ENCODE peak calls at places on chromosomes 16 and 17, in nine cellular contexts. One of them, this sample, is unnamed.

GRCh38 chr16:50160495-50161164 is 7.5 kb downstream of the TENT4B start:
- DNase-seq in tibial artery: no peak
- DNase-seq in AG04450: no peak
- DNase-seq in dorsolateral prefrontal cortex: no peak
- DNase-seq in AG10803: peak
- DNase-seq in DND-41: no peak
- DNase-seq in psoas muscle: no peak
- DNase-seq in cardiac muscle cell: no peak
- DNase-seq in fibroblast of mammary gland: peak
- DNase-seq in this sample: peak

GRCh38 chr17:37107406-37108083 is 158.8 kb downstream of the AATF start:
- DNase-seq in tibial artery: no peak
- DNase-seq in AG04450: no peak
- DNase-seq in dorsolateral prefrontal cortex: peak
- DNase-seq in AG10803: peak
- DNase-seq in DND-41: no peak
- DNase-seq in psoas muscle: peak
- DNase-seq in cardiac muscle cell: no peak
- DNase-seq in fibroblast of mammary gland: peak
- DNase-seq in this sample: peak

GRCh38 chr16:68401871-68402747 is 46.2 kb downstream of the SMPD3 start:
- DNase-seq in tibial artery: no peak
- DNase-seq in AG04450: no peak
- DNase-seq in dorsolateral prefrontal cortex: no peak
- DNase-seq in AG10803: peak
- DNase-seq in DND-41: no peak
- DNase-seq in psoas muscle: no peak
- DNase-seq in cardiac muscle cell: no peak
- DNase-seq in fibroblast of mammary gland: peak
- DNase-seq in this sample: peak

GRCh38 chr17:79852748-79853147 is 13.5 kb upstream of the CBX4 start:
- DNase-seq in tibial artery: no peak
- DNase-seq in AG04450: no peak
- DNase-seq in dorsolateral prefrontal cortex: no peak
- DNase-seq in AG10803: peak
- DNase-seq in DND-41: peak
- DNase-seq in psoas muscle: no peak
- DNase-seq in cardiac muscle cell: no peak
- DNase-seq in fibroblast of mammary gland: peak
- DNase-seq in this sample: peak

GRCh38 chr17:4426499-4427208 is 7.1 kb upstream of the SPNS3 start:
- DNase-seq in tibial artery: no peak
- DNase-seq in AG04450: no peak
- DNase-seq in dorsolateral prefrontal cortex: no peak
- DNase-seq in AG10803: no peak
- DNase-seq in DND-41: no peak
- DNase-seq in psoas muscle: no peak
- DNase-seq in cardiac muscle cell: no peak
- DNase-seq in fibroblast of mammary gland: no peak
- DNase-seq in this sample: no peak

GRCh38 chr17:35519442-35519841 is 18.0 kb downstream of the SLFN12L start:
- DNase-seq in tibial artery: no peak
- DNase-seq in AG04450: no peak
- DNase-seq in dorsolateral prefrontal cortex: no peak
- DNase-seq in AG10803: no peak
- DNase-seq in DND-41: no peak
- DNase-seq in psoas muscle: no peak
- DNase-seq in cardiac muscle cell: no peak
- DNase-seq in fibroblast of mammary gland: no peak
- DNase-seq in this sample: no peak

GRCh38 chr17:37089998-37090397 is 141.2 kb downstream of the AATF start:
- DNase-seq in tibial artery: no peak
- DNase-seq in AG04450: no peak
- DNase-seq in dorsolateral prefrontal cortex: no peak
- DNase-seq in AG10803: no peak
- DNase-seq in DND-41: peak
- DNase-seq in psoas muscle: no peak
- DNase-seq in cardiac muscle cell: no peak
- DNase-seq in fibroblast of mammary gland: no peak
- DNase-seq in this sample: no peak

GRCh38 chr17:28118362-28118761 is 75.9 kb downstream of the NLK start:
- DNase-seq in tibial artery: no peak
- DNase-seq in AG04450: no peak
- DNase-seq in dorsolateral prefrontal cortex: no peak
- DNase-seq in AG10803: no peak
- DNase-seq in DND-41: no peak
- DNase-seq in psoas muscle: no peak
- DNase-seq in cardiac muscle cell: no peak
- DNase-seq in fibroblast of mammary gland: no peak
- DNase-seq in this sample: no peak

GRCh38 chr17:38325221-38325851 is 18.4 kb downstream of the GPR179 start:
- DNase-seq in tibial artery: no peak
- DNase-seq in AG04450: no peak
- DNase-seq in dorsolateral prefrontal cortex: no peak
- DNase-seq in AG10803: peak
- DNase-seq in DND-41: no peak
- DNase-seq in psoas muscle: no peak
- DNase-seq in cardiac muscle cell: no peak
- DNase-seq in fibroblast of mammary gland: no peak
- DNase-seq in this sample: no peak

GRCh38 chr17:21371511-21372081 is 4.6 kb upstream of the KCNJ12 start:
- DNase-seq in tibial artery: no peak
- DNase-seq in AG04450: no peak
- DNase-seq in dorsolateral prefrontal cortex: no peak
- DNase-seq in AG10803: no peak
- DNase-seq in DND-41: no peak
- DNase-seq in psoas muscle: no peak
- DNase-seq in cardiac muscle cell: no peak
- DNase-seq in fibroblast of mammary gland: no peak
- DNase-seq in this sample: no peak

GRCh38 chr16:80932725-80933124 is 74.0 kb downstream of the CMC2 start:
- DNase-seq in tibial artery: peak
- DNase-seq in AG04450: no peak
- DNase-seq in dorsolateral prefrontal cortex: no peak
- DNase-seq in AG10803: peak
- DNase-seq in DND-41: no peak
- DNase-seq in psoas muscle: peak
- DNase-seq in cardiac muscle cell: no peak
- DNase-seq in fibroblast of mammary gland: peak
- DNase-seq in this sample: peak

GRCh38 chr16:539901-540530 is 12.5 kb downstream of the CAPN15 start:
- DNase-seq in tibial artery: no peak
- DNase-seq in AG04450: peak
- DNase-seq in dorsolateral prefrontal cortex: no peak
- DNase-seq in AG10803: no peak
- DNase-seq in DND-41: no peak
- DNase-seq in psoas muscle: no peak
- DNase-seq in cardiac muscle cell: no peak
- DNase-seq in fibroblast of mammary gland: peak
- DNase-seq in this sample: peak

GRCh38 chr17:78748730-78749317 is 33.2 kb downstream of the CYTH1 start:
- DNase-seq in tibial artery: peak
- DNase-seq in AG04450: no peak
- DNase-seq in dorsolateral prefrontal cortex: no peak
- DNase-seq in AG10803: peak
- DNase-seq in DND-41: peak
- DNase-seq in psoas muscle: peak
- DNase-seq in cardiac muscle cell: no peak
- DNase-seq in fibroblast of mammary gland: peak
- DNase-seq in this sample: peak

DNA sequence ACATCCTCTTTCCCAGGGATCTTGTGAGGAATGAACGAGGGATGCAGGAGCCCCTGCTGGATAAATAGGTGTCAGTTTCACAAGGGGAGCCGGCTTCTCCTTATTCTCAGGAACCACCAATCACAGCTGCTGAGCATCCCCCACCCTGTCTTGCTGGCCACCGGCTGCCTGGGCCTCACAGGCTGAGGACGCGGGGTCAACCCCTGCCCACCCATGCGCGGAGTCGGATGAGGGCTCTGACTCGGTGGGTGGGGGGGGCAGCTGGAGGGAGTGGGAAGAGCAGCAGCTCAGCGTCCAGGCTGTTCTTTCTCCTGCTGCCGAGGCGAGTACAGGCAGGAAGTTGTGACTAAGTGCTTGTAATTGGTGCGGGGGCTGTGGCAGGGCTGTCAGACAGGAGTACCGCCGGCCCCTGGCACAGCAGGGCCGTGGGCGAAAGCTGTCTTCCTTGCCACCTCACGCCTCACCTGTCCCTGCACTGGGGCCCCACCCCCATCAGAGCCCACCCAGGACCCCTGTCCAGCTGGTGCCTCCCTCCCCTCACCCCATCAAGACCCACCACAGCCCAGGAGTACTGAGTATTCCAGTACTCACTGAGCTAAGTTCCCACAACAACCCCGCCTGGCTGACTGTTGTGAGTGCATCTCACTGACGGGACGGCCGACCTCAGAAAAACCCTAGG is 11.0 kb upstream of the DPEP1 start:
- DNase-seq in tibial artery: no peak
- DNase-seq in AG04450: peak
- DNase-seq in dorsolateral prefrontal cortex: peak
- DNase-seq in AG10803: peak
- DNase-seq in DND-41: peak
- DNase-seq in psoas muscle: no peak
- DNase-seq in cardiac muscle cell: peak
- DNase-seq in fibroblast of mammary gland: peak
- DNase-seq in this sample: peak
- H3K4me3 ChIP-seq in tibial artery: no peak
- H3K4me3 ChIP-seq in AG04450: peak
- H3K4me3 ChIP-seq in dorsolateral prefrontal cortex: no peak
- H3K4me3 ChIP-seq in AG10803: peak
- H3K4me3 ChIP-seq in DND-41: peak
- H3K4me3 ChIP-seq in psoas muscle: no peak
- H3K4me3 ChIP-seq in cardiac muscle cell: no peak
- H3K4me3 ChIP-seq in fibroblast of mammary gland: no peak
- H3K4me3 ChIP-seq in this sample: no peak

DNA sequence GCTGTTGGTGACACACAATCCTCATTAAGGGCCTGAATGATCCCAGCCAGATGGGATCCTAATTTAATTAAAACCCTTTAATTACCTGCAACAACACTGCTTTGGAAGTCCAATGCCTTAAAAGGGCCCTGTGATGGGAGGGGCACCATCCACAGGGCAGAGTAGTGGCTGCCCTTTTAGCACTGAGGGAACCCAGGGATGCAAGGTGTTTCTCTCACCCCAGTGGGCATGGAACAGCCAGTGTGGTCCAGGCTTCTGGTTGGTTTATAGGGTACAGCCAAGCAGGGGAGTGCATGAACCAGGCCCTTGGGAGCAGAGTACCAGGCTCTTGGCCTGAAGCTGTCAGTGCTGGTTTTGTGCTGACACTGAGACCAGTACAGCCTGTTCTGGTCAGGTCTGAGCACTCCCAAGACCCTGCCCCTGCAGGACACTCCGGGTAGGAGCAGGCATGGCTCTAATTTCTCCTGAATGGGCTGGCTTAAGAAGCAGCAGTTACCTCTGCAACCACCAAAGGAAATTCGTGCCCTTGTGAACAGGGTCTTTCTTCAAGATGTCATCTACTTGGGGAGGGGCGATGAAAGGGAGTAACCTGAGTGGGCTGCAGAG is 9.9 kb downstream of the NXPH3 start:
- DNase-seq in tibial artery: no peak
- DNase-seq in AG04450: no peak
- DNase-seq in dorsolateral prefrontal cortex: no peak
- DNase-seq in AG10803: no peak
- DNase-seq in DND-41: no peak
- DNase-seq in psoas muscle: no peak
- DNase-seq in cardiac muscle cell: no peak
- DNase-seq in fibroblast of mammary gland: no peak
- DNase-seq in this sample: peak
- TF ChIP-seq CTCF in tibial artery: no peak
- TF ChIP-seq CTCF in AG04450: peak
- TF ChIP-seq CTCF in dorsolateral prefrontal cortex: no peak
- TF ChIP-seq CTCF in AG10803: peak
- TF ChIP-seq CTCF in DND-41: peak
- TF ChIP-seq CTCF in psoas muscle: no peak
- TF ChIP-seq CTCF in cardiac muscle cell: peak
- TF ChIP-seq CTCF in fibroblast of mammary gland: peak
- TF ChIP-seq CTCF in this sample: peak

GRCh38 chr16:82900611-82901010 is 273.8 kb downstream of the CDH13 start:
- DNase-seq in tibial artery: no peak
- DNase-seq in AG04450: no peak
- DNase-seq in dorsolateral prefrontal cortex: no peak
- DNase-seq in AG10803: no peak
- DNase-seq in DND-41: no peak
- DNase-seq in psoas muscle: no peak
- DNase-seq in cardiac muscle cell: no peak
- DNase-seq in fibroblast of mammary gland: no peak
- DNase-seq in this sample: no peak

GRCh38 chr16:82895843-82896242 is 269.1 kb downstream of the CDH13 start:
- DNase-seq in tibial artery: no peak
- DNase-seq in AG04450: no peak
- DNase-seq in dorsolateral prefrontal cortex: no peak
- DNase-seq in AG10803: no peak
- DNase-seq in DND-41: no peak
- DNase-seq in psoas muscle: no peak
- DNase-seq in cardiac muscle cell: no peak
- DNase-seq in fibroblast of mammary gland: no peak
- DNase-seq in this sample: no peak

GRCh38 chr16:82899731-82900454 is 273.1 kb downstream of the CDH13 start:
- DNase-seq in tibial artery: no peak
- DNase-seq in AG04450: no peak
- DNase-seq in dorsolateral prefrontal cortex: no peak
- DNase-seq in AG10803: peak
- DNase-seq in DND-41: no peak
- DNase-seq in psoas muscle: no peak
- DNase-seq in cardiac muscle cell: no peak
- DNase-seq in fibroblast of mammary gland: no peak
- DNase-seq in this sample: no peak
- H3K4me3 ChIP-seq in tibial artery: no peak
- H3K4me3 ChIP-seq in AG04450: no peak
- H3K4me3 ChIP-seq in dorsolateral prefrontal cortex: no peak
- H3K4me3 ChIP-seq in AG10803: no peak
- H3K4me3 ChIP-seq in DND-41: no peak
- H3K4me3 ChIP-seq in psoas muscle: no peak
- H3K4me3 ChIP-seq in cardiac muscle cell: no peak
- H3K4me3 ChIP-seq in fibroblast of mammary gland: no peak
- H3K4me3 ChIP-seq in this sample: no peak

GRCh38 chr17:16302856-16303255 is 50.4 kb downstream of the CENPV start:
- DNase-seq in tibial artery: no peak
- DNase-seq in AG04450: no peak
- DNase-seq in dorsolateral prefrontal cortex: no peak
- DNase-seq in AG10803: no peak
- DNase-seq in DND-41: no peak
- DNase-seq in psoas muscle: no peak
- DNase-seq in cardiac muscle cell: no peak
- DNase-seq in fibroblast of mammary gland: no peak
- DNase-seq in this sample: no peak

GRCh38 chr17:16301963-16302855 is 51.1 kb downstream of the CENPV start:
- DNase-seq in tibial artery: no peak
- DNase-seq in AG04450: no peak
- DNase-seq in dorsolateral prefrontal cortex: no peak
- DNase-seq in AG10803: no peak
- DNase-seq in DND-41: no peak
- DNase-seq in psoas muscle: no peak
- DNase-seq in cardiac muscle cell: no peak
- DNase-seq in fibroblast of mammary gland: peak
- DNase-seq in this sample: no peak

GRCh38 chr17:16300554-16300953 is 52.7 kb downstream of the CENPV start:
- DNase-seq in tibial artery: no peak
- DNase-seq in AG04450: no peak
- DNase-seq in dorsolateral prefrontal cortex: no peak
- DNase-seq in AG10803: no peak
- DNase-seq in DND-41: no peak
- DNase-seq in psoas muscle: no peak
- DNase-seq in cardiac muscle cell: no peak
- DNase-seq in fibroblast of mammary gland: no peak
- DNase-seq in this sample: no peak

GRCh38 chr17:16304832-16305231 is 48.4 kb downstream of the CENPV start:
- DNase-seq in tibial artery: no peak
- DNase-seq in AG04450: no peak
- DNase-seq in dorsolateral prefrontal cortex: no peak
- DNase-seq in AG10803: peak
- DNase-seq in DND-41: peak
- DNase-seq in psoas muscle: no peak
- DNase-seq in cardiac muscle cell: peak
- DNase-seq in fibroblast of mammary gland: peak
- DNase-seq in this sample: peak
- TF ChIP-seq CTCF in tibial artery: no peak
- TF ChIP-seq CTCF in AG04450: peak
- TF ChIP-seq CTCF in dorsolateral prefrontal cortex: peak
- TF ChIP-seq CTCF in AG10803: peak
- TF ChIP-seq CTCF in DND-41: peak
- TF ChIP-seq CTCF in psoas muscle: peak
- TF ChIP-seq CTCF in cardiac muscle cell: peak
- TF ChIP-seq CTCF in fibroblast of mammary gland: peak
- TF ChIP-seq CTCF in this sample: peak

This sample was measured in cardiac fibroblast.